ENCODE peak calls at places on chromosome 15, in four cellular contexts. O is dermis blood vessel endothelial cell, F is endodermal cell, V is foreskin fibroblast. T is an unnamed sample.

GRCh38 chr15:90838066-90838465 is 30.3 kb upstream of the FURIN start:
- DNase-seq in F (no peak), O (no peak), V (no peak), T (no peak)

GRCh38 chr15:31150732-31151212 is 49.2 kb upstream of the TRPM1 start:
- DNase-seq in F (peak), O (no peak), V (no peak), T (no peak)

GRCh38 chr15:69414702-69415161 is 583 bp downstream of the KIF23 start:
- DNase-seq in O (peak), V (peak), F (peak), T (peak)

GRCh38 chr15:87604857-87605446 is 651.6 kb downstream of the NTRK3 start:
- DNase-seq in O (no peak), F (peak), V (no peak), T (no peak)

GRCh38 chr15:85793641-85794597 is 806 bp downstream of the KLHL25 start:
- DNase-seq in F (peak), V (no peak), O (peak), T (peak)

GRCh38 chr15:92818658-92819311 is 81.3 kb upstream of the CHD2 start:
- DNase-seq in V (no peak), O (no peak), F (peak), T (no peak)

GRCh38 chr15:99439524-99439835 is 126.3 kb upstream of the MEF2A start:
- DNase-seq in F (peak), O (no peak), V (no peak), T (no peak)

GRCh38 chr15:39948817-39949216 is 14.9 kb downstream of the EIF2AK4 start:
- DNase-seq in F (no peak), O (no peak), V (no peak), T (no peak)

GRCh38 chr15:92633418-92633817 is 22.2 kb downstream of the FAM174B start:
- DNase-seq in F (no peak), O (no peak), V (no peak), T (no peak)

GRCh38 chr15:66682865-66683264 is 19.2 kb upstream of the SMAD6 start:
- DNase-seq in O (no peak), F (no peak), V (peak), T (no peak)

GRCh38 chr15:66893294-66893693 is 172.1 kb upstream of the SMAD3 start:
- DNase-seq in V (no peak), O (no peak), F (peak), T (no peak)

T was measured in fibroblast of gingiva.